ENCODE peak calls at places on chromosomes 3 and 15, in five cellular contexts. X is gastrocnemius medialis; N is stimulated activated CD4-positive, alpha-beta T cell treated with anti-CD3 and anti-CD28 coated beads, TNF-alpha, amount 100 ng/mL, for 4 hours; B is naive thymus-derived CD4-positive, alpha-beta T cell; Z is M059J. S is an unnamed sample.

GRCh38 chr15:72932461-72932860 is 119.8 kb upstream of the NEO1 start:
- DNase-seq in Z (no peak), X (no peak), B (no peak), N (no peak), S (no peak)

GRCh38 chr3:197006446-197006845 is 23.2 kb downstream of the MELTF start:
- DNase-seq in Z (no peak), N (no peak), B (no peak), X (no peak), S (no peak)

GRCh38 chr3:4845882-4846281 is 133.4 kb upstream of the BHLHE40 start:
- DNase-seq in N (no peak), Z (no peak), B (peak; percentile 60), X (no peak), S (no peak)

GRCh38 chr15:82808634-82809041 is 790 bp upstream of the WHAMM start:
- DNase-seq in N (no peak), X (peak; percentile 52), Z (no peak), B (no peak), S (no peak)

GRCh38 chr15:48499978-48500377 is 145.5 kb downstream of the FBN1 start:
- DNase-seq in B (no peak), N (no peak), Z (no peak), X (no peak), S (no peak)

GRCh38 chr15:99257107-99257750 is 5.9 kb downstream of the LRRC28 start:
- DNase-seq in Z (no peak), B (no peak), N (no peak), X (no peak), S (no peak)

GRCh38 chr3:171828852-171829770 is 14.0 kb upstream of the TMEM212 start:
- DNase-seq in N (no peak), B (no peak), Z (no peak), X (no peak), S (no peak)

GRCh38 chr3:172709776-172710708 is 825 bp downstream of the NCEH1 start:
- DNase-seq in Z (peak; percentile 67), B (no peak), X (peak; percentile 66), N (no peak), S (peak; percentile 49)

GRCh38 chr3:186382217-186382885 is 20.3 kb upstream of the DGKG start:
- DNase-seq in X (no peak), B (no peak), N (no peak), Z (no peak), S (no peak)

GRCh38 chr3:131900891-131901290 is 133.9 kb downstream of the CPNE4 start:
- DNase-seq in X (no peak), Z (no peak), N (no peak), B (no peak), S (no peak)

GRCh38 chr15:64596701-64597468 is 136.5 kb downstream of the ZNF609 start:
- DNase-seq in Z (peak; percentile 72), B (peak; percentile 53), N (no peak), X (no peak), S (no peak)

GRCh38 chr15:98658831-98659699 is 10.7 kb downstream of the IGF1R start:
- DNase-seq in B (peak; percentile 24), X (peak; percentile 20), Z (peak; percentile 54), N (no peak), S (no peak)

S was measured in psoas muscle.